ENCODE peak calls at places on chromosomes 7 and 10, in six cellular contexts. O is neural crest cell; D is AG08396; Y is NCI-H510A; V is pancreas; Z is CD8-positive, alpha-beta T cell. M is an unnamed sample.

GRCh38 chr10:132321726-132322125 is 10.3 kb upstream of the LRRC27 start:
- DNase-seq in O (no peak), D (no peak), Y (no peak), V (no peak), Z (no peak), M (no peak)

GRCh38 chr7:151735186-151735853 is 141.6 kb downstream of the PRKAG2 start:
- DNase-seq in O (no peak), D (no peak), Y (no peak), V (no peak), Z (no peak), M (no peak)

GRCh38 chr7:142313528-142313927 is 55.7 kb upstream of the PRSS58 start:
- DNase-seq in O (no peak), D (no peak), Y (no peak), V (no peak), Z (peak; percentile 47), M (no peak)

GRCh38 chr10:15293862-15294835 is 76.9 kb downstream of the FAM171A1 start:
- DNase-seq in O (no peak), D (no peak), Y (no peak), V (no peak), Z (no peak), M (peak; percentile 27)

GRCh38 chr10:103894454-103894853 is 23.5 kb downstream of the STN1 start:
- DNase-seq in O (no peak), D (no peak), Y (no peak), V (no peak), Z (no peak), M (peak; percentile 48)

GRCh38 chr7:71005109-71005508 is 126.8 kb upstream of the GALNT17 start:
- DNase-seq in O (no peak), D (no peak), Y (no peak), V (no peak), Z (no peak), M (no peak)

GRCh38 chr10:69644658-69645295 is 14.7 kb downstream of the FAM241B start:
- DNase-seq in O (peak; percentile 73), D (peak; percentile 89), Y (no peak), V (peak; percentile 50), Z (peak; percentile 25), M (peak; percentile 21)

GRCh38 chr10:127012769-127013152 is 107.5 kb downstream of the DOCK1 start:
- DNase-seq in O (no peak), D (peak; percentile 48), Y (no peak), V (peak; percentile 93), Z (no peak), M (no peak)

GRCh38 chr7:130298927-130299326 is 6.0 kb downstream of the CPA4 start:
- DNase-seq in O (no peak), D (no peak), Y (no peak), V (no peak), Z (no peak), M (no peak)

GRCh38 chr7:14905764-14906163 is 3.2 kb upstream of the DGKB start:
- DNase-seq in O (no peak), D (no peak), Y (no peak), V (no peak), Z (no peak), M (no peak)

GRCh38 chr7:138924551-138925225 is 56.5 kb downstream of the KIAA1549 start:
- DNase-seq in O (no peak), D (no peak), Y (no peak), V (no peak), Z (no peak), M (no peak)

GRCh38 chr7:137975768-137976167 is 26.1 kb downstream of the CREB3L2 start:
- DNase-seq in O (no peak), D (no peak), Y (no peak), V (no peak), Z (no peak), M (no peak)

GRCh38 chr7:112449353-112449752 is 907 bp upstream of the IFRD1 start:
- DNase-seq in O (no peak), D (no peak), Y (no peak), V (peak; percentile 63), Z (peak; percentile 45), M (no peak)

GRCh38 chr10:56622335-56622973 is 261.4 kb upstream of the ZWINT start:
- DNase-seq in O (no peak), D (no peak), Y (peak; percentile 1), V (no peak), Z (no peak), M (no peak)

GRCh38 chr7:84145892-84146291 is 48.7 kb downstream of the SEMA3A start:
- DNase-seq in O (no peak), D (no peak), Y (no peak), V (no peak), Z (no peak), M (no peak)